ENCODE peak calls at places on chromosome 4, in five cellular contexts. I is lung, P is uterus, W is heart left ventricle, G is mesenchymal stem cell. J is an unnamed sample.
A peak's percentile ranks its signal among the peaks of the same experiment; 100 is the strongest.

GRCh38 chr4:121199742-121200561 is 35.8 kb upstream of the TNIP3 start:
- DNase-seq in G (no peak), P (no peak), I (no peak), W (no peak), J (no peak)

GRCh38 chr4:7721984-7722551 is 217.6 kb downstream of the AFAP1 start:
- DNase-seq in P (no peak), W (no peak), I (no peak), G (no peak), J (no peak)

GRCh38 chr4:1711055-1711905 is 839 bp downstream of the SLBP start:
- DNase-seq in W (peak; percentile 62), P (peak; percentile 37), G (peak; percentile 66), I (peak; percentile 49), J (peak; percentile 73)

GRCh38 chr4:81152839-81153713 is 61.9 kb downstream of the PRKG2 start:
- DNase-seq in I (no peak), G (no peak), W (no peak), P (no peak), J (no peak)

GRCh38 chr4:4289930-4290850 is at the start of the genes LYAR and ZBTB49:
- DNase-seq in G (peak; percentile 93), P (peak; percentile 90), W (peak; percentile 95), I (peak; percentile 96), J (peak; percentile 95)

GRCh38 chr4:70703695-70704332 is 15.5 kb downstream of the UTP3 start:
- DNase-seq in I (no peak), G (peak; percentile 51), P (peak; percentile 24), W (no peak), J (no peak)

GRCh38 chr4:105895609-105896460 is 564 bp downstream of the NPNT start:
- DNase-seq in G (peak; percentile 46), P (peak; percentile 12), W (peak; percentile 32), I (peak; percentile 45), J (peak; percentile 39)

GRCh38 chr4:6549890-6550620 is 24.9 kb upstream of the MAN2B2 start:
- DNase-seq in P (no peak), W (peak; percentile 58), I (no peak), G (no peak), J (no peak)

GRCh38 chr4:6963139-6963611 is 53.5 kb downstream of the TBC1D14 start:
- DNase-seq in I (no peak), W (no peak), G (peak; percentile 84), P (no peak), J (no peak)

GRCh38 chr4:103264905-103265304 is 66.8 kb upstream of the CENPE start:
- DNase-seq in I (no peak), W (no peak), G (no peak), P (no peak), J (no peak)

GRCh38 chr4:105022811-105023667 is 123.6 kb upstream of the TET2 start:
- DNase-seq in W (no peak), I (no peak), P (no peak), G (peak; percentile 5), J (no peak)

GRCh38 chr4:121256346-121256745 is 92.2 kb upstream of the TNIP3 start:
- DNase-seq in P (no peak), I (no peak), W (no peak), G (peak; percentile 82), J (no peak)

GRCh38 chr4:52408471-52408870 is 250.6 kb downstream of the USP46 start:
- DNase-seq in G (no peak), W (no peak), P (no peak), I (no peak), J (no peak)

GRCh38 chr4:86730310-86730709 is 118.9 kb downstream of the SLC10A6 start:
- DNase-seq in G (no peak), P (no peak), I (no peak), W (no peak), J (no peak)

GRCh38 chr4:15982833-15983528 is 20.0 kb upstream of the FGFBP2 start:
- DNase-seq in P (no peak), W (no peak), I (no peak), G (peak; percentile 8), J (no peak)

GRCh38 chr4:186743261-186743660 is 19.6 kb upstream of the FAT1 start:
- DNase-seq in I (no peak), W (no peak), P (no peak), G (no peak), J (no peak)

GRCh38 chr4:77505275-77505957 is 100.2 kb upstream of the CXCL13 start:
- DNase-seq in W (no peak), P (no peak), I (no peak), G (no peak), J (no peak)

GRCh38 chr4:20393486-20394100 is 141.9 kb downstream of the SLIT2 start:
- DNase-seq in P (no peak), I (no peak), G (no peak), W (no peak), J (no peak)

GRCh38 chr4:20251796-20252655 is at the start of gene SLIT2:
- DNase-seq in W (peak; percentile 74), G (peak; percentile 75), I (peak; percentile 74), P (peak; percentile 90), J (peak; percentile 84)

GRCh38 chr4:74794341-74794801 is at the start of gene BTC:
- DNase-seq in P (peak; percentile 20), G (peak; percentile 21), W (no peak), I (peak; percentile 71), J (no peak)

GRCh38 chr4:139934336-139934735 is 219.6 kb downstream of the MAML3 start:
- DNase-seq in I (no peak), P (peak; percentile 66), G (no peak), W (no peak), J (peak; percentile 49)

GRCh38 chr4:188976644-188977115 is 837.4 kb downstream of the TRIML1 start:
- DNase-seq in P (no peak), I (no peak), G (peak; percentile 56), W (no peak), J (no peak)

GRCh38 chr4:73603307-73603710 is 16.9 kb downstream of the RASSF6 start:
- DNase-seq in I (no peak), G (peak; percentile 85), W (no peak), P (no peak), J (no peak)

GRCh38 chr4:26858035-26858918 is 2.4 kb upstream of the STIM2 start:
- DNase-seq in P (no peak), I (no peak), G (peak; percentile 60), W (no peak), J (no peak)

GRCh38 chr4:26859762-26860156 is 882 bp upstream of the STIM2 start:
- DNase-seq in G (no peak), W (no peak), I (no peak), P (no peak), J (no peak)

GRCh38 chr4:26860157-26860921 is at the start of gene STIM2:
- DNase-seq in W (peak; percentile 97), P (peak; percentile 95), G (peak; percentile 98), I (peak; percentile 97), J (peak; percentile 98)

GRCh38 chr4:26857278-26858034 is 3.2 kb upstream of the STIM2 start:
- DNase-seq in I (peak; percentile 88), G (peak; percentile 77), W (peak; percentile 93), P (peak; percentile 85), J (peak; percentile 92)

DNA sequence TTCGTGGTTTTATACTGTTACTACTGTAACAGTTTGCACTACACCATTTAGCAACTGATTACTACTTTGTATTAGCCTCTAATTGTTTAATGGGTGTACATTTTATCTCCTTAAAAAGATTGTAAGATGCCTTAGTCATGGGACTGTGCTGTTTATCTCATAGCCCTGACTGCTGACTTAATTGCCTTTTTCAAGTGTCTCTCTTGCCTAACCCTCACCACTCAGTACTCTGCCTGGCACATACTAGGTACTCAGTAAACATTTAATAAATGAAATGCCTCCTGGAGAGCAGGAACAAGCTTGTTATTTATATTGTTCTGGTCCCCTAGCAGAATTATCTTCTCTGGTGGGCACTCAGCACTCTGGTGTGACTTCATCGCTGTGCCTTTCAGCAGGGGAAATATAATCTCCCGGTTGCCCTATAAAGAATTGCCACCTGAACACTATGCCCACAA is 1.7 kb upstream of the STIM2 start:
- DNase-seq in G (peak; percentile 86), I (no peak), W (no peak), P (no peak), J (no peak)
- H3K4me3 ChIP-seq in G (no peak overlapping the region), I (no peak overlapping the region), W (no peak overlapping the region), P (no peak overlapping the region), J (no peak overlapping the region)

DNA sequence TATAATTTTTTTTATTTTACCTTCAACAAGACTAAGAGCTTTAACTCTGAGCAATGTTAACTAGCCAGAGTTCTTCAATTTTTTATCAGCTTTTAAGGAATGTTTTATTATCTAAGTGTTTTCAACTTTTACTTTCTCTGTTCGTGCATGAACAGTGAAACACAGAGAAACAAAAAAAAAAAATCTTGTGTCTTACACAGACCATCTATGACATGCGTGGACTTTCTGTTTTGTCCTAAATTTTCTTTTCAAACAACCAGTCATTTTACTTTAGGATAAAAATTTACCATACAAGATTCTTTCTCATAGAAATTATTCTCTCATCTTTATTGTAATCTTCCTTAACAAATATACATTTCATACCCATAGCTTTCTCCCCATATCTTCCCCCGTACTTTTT is 731.9 kb upstream of the PCDH10 start:
- DNase-seq in W (no peak), P (no peak), G (no peak), I (no peak), J (no peak)
- H3K9me3 ChIP-seq in W (no peaks in the 10 kb centered on the region), P (no peaks in the 10 kb centered on the region), G (peaks cover 64% of the 10 kb centered on the region), I (peaks cover 2% of the 10 kb centered on the region), J (no peaks in the 10 kb centered on the region)

GRCh38 chr4:41373221-41373620 is 116.5 kb downstream of the UCHL1 start:
- DNase-seq in G (no peak), P (no peak), W (no peak), I (no peak), J (no peak)

GRCh38 chr4:41377196-41377595 is 120.5 kb downstream of the UCHL1 start:
- DNase-seq in W (no peak), I (no peak), P (no peak), G (no peak), J (no peak)

GRCh38 chr4:41379230-41379629 is 122.5 kb downstream of the UCHL1 start:
- DNase-seq in G (no peak), P (no peak), W (no peak), I (no peak), J (no peak)

GRCh38 chr4:41380758-41381157 is 124.0 kb downstream of the UCHL1 start:
- DNase-seq in W (no peak), P (no peak), I (no peak), G (no peak), J (no peak)

DNA sequence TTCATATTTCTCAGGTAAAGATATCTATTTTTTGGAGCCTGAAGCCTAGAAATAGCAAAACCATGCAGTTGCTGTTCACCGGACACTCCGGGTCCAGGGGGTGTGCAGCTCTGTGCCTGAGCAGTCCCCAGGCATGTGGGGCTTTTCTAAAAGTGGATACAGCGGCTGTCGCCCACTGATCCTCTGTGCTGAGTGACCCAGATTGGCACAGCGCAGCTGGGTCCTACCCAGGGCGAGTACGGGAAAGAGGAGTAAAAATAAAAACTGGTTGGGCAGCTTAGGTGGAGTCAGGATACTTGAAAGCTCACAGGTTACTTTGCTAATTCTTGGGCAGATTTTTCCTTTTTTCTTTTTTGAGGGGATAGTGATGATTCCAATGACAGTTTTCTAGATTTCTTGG is 118.8 kb downstream of the UCHL1 start:
- DNase-seq in I (no peak), G (no peak), W (peak; percentile 58), P (no peak), J (no peak)
- H3K4me3 ChIP-seq in I (no peak overlapping the region), G (no peak overlapping the region), W (no peak overlapping the region), P (no peak overlapping the region), J (no peak overlapping the region)

DNA sequence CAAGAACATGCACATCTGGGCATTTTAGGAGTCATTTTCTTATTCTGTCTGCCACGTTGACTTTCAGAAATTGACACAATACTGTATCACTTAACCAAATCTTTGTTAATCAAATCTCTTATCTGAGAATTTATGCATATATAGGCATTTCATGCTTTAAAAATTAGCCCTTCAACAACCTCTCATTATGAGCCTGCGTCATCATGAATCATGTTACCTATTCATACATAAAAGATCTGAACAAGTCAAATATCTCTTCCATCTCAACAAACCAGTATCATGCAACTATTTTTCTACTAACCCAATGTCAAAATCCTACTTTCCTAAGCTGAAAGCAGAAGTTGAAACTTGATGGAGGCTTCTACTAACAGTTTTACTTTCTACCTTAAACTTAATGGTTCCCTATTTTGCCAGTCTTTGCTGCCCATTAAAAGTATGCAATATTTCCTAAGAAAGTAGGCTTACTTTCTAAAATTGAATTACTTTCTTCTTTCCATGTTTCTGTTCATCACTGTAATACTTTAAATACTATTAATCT is 1.8 kb downstream of the ADAM29 start:
- DNase-seq in W (no peak), G (no peak), P (no peak), I (no peak), J (no peak)
- H3K9me3 ChIP-seq in W (no peaks in the 10 kb centered on the region), G (no peaks in the 10 kb centered on the region), P (no peaks in the 10 kb centered on the region), I (no peaks in the 10 kb centered on the region), J (no peaks in the 10 kb centered on the region)

J was measured in ovary.